ENCODE peak calls at places on chromosomes 11 and 22, in five cellular contexts. One of them, this sample, is unnamed.

GRCh38 chr22:26314656-26315055 is 114.4 kb upstream of the ASPHD2 start:
- DNase-seq in HTR-8/SVneo: no peak
- DNase-seq in AG08396: no peak
- DNase-seq in GM23248: no peak
- DNase-seq in amygdala: no peak
- DNase-seq in this sample: peak; percentile 78

GRCh38 chr22:19880786-19881569 is 26.3 kb upstream of the GNB1L start:
- DNase-seq in HTR-8/SVneo: peak; percentile 93
- DNase-seq in AG08396: peak; percentile 98
- DNase-seq in GM23248: peak; percentile 97
- DNase-seq in amygdala: no peak
- DNase-seq in this sample: peak; percentile 99

GRCh38 chr11:19437760-19438159 is 197.0 kb upstream of the E2F8 start:
- DNase-seq in HTR-8/SVneo: peak; percentile 40
- DNase-seq in AG08396: peak; percentile 54
- DNase-seq in GM23248: peak; percentile 83
- DNase-seq in amygdala: no peak
- DNase-seq in this sample: no peak

GRCh38 chr11:44575288-44575672 is 9.8 kb downstream of the CD82 start:
- DNase-seq in HTR-8/SVneo: no peak
- DNase-seq in AG08396: no peak
- DNase-seq in GM23248: peak; percentile 81
- DNase-seq in amygdala: no peak
- DNase-seq in this sample: no peak

GRCh38 chr11:112004389-112004788 is 20.8 kb upstream of the DLAT start:
- DNase-seq in HTR-8/SVneo: no peak
- DNase-seq in AG08396: no peak
- DNase-seq in GM23248: peak; percentile 9
- DNase-seq in amygdala: no peak
- DNase-seq in this sample: no peak

GRCh38 chr22:42680648-42681047 is 31.5 kb upstream of the CYB5R3 start:
- DNase-seq in HTR-8/SVneo: peak; percentile 68
- DNase-seq in AG08396: peak; percentile 92
- DNase-seq in GM23248: peak; percentile 97
- DNase-seq in amygdala: no peak
- DNase-seq in this sample: peak; percentile 91

GRCh38 chr11:68974421-68975194 is 6.2 kb downstream of the MRGPRD start:
- DNase-seq in HTR-8/SVneo: no peak
- DNase-seq in AG08396: peak; percentile 57
- DNase-seq in GM23248: peak; percentile 49
- DNase-seq in amygdala: no peak
- DNase-seq in this sample: no peak

GRCh38 chr11:1234054-1234720 is 11.3 kb downstream of the MUC5B start:
- DNase-seq in HTR-8/SVneo: no peak
- DNase-seq in AG08396: no peak
- DNase-seq in GM23248: no peak
- DNase-seq in amygdala: no peak
- DNase-seq in this sample: no peak

GRCh38 chr22:28052818-28053217 is 133.8 kb upstream of the PITPNB start:
- DNase-seq in HTR-8/SVneo: no peak
- DNase-seq in AG08396: no peak
- DNase-seq in GM23248: no peak
- DNase-seq in amygdala: no peak
- DNase-seq in this sample: no peak

GRCh38 chr11:64007160-64007628 is 21.0 kb downstream of the OTUB1 start:
- DNase-seq in HTR-8/SVneo: no peak
- DNase-seq in AG08396: peak; percentile 79
- DNase-seq in GM23248: peak; percentile 82
- DNase-seq in amygdala: no peak
- DNase-seq in this sample: peak; percentile 36

GRCh38 chr11:2142762-2143202 is 3.6 kb upstream of the IGF2 start:
- DNase-seq in HTR-8/SVneo: no peak
- DNase-seq in AG08396: no peak
- DNase-seq in GM23248: peak; percentile 64
- DNase-seq in amygdala: no peak
- DNase-seq in this sample: no peak

GRCh38 chr11:12239396-12240298 is 129.3 kb downstream of the MICAL2 start:
- DNase-seq in HTR-8/SVneo: no peak
- DNase-seq in AG08396: no peak
- DNase-seq in GM23248: peak; percentile 45
- DNase-seq in amygdala: no peak
- DNase-seq in this sample: no peak

GRCh38 chr11:1178201-1178885 is 20.6 kb downstream of the MUC5AC start:
- DNase-seq in HTR-8/SVneo: no peak
- DNase-seq in AG08396: no peak
- DNase-seq in GM23248: no peak
- DNase-seq in amygdala: no peak
- DNase-seq in this sample: no peak

GRCh38 chr11:86478348-86478747 is 103.7 kb downstream of the CCDC81 start:
- DNase-seq in HTR-8/SVneo: no peak
- DNase-seq in AG08396: no peak
- DNase-seq in GM23248: no peak
- DNase-seq in amygdala: no peak
- DNase-seq in this sample: no peak

This sample was measured in SJSA1.